ENCODE peak calls at places on chromosome 11, in nine cellular contexts. M, K, R, F, V, O, T, U and Z are unnamed samples. For H3K4me1, the result is how much of the 10 kb centered on the place peaks cover.

GRCh38 chr11:63871962-63872832 is 33.3 kb downstream of the MARK2 start:
- DNase-seq in R (peak), K (no peak), U (peak), F (peak), M (peak), V (peak), T (peak), O (peak), Z (no peak)

GRCh38 chr11:19380375-19380774 is 139.6 kb upstream of the E2F8 start:
- DNase-seq in V (no peak), O (no peak), K (no peak), R (no peak), T (peak), F (peak), M (peak), U (no peak), Z (no peak)

GRCh38 chr11:126607374-126607773 is 251.9 kb downstream of the ST3GAL4 start:
- DNase-seq in U (peak), R (no peak), K (peak), F (peak), V (no peak), O (peak), T (no peak), M (peak), Z (peak)

GRCh38 chr11:57637626-57638004 is 12.1 kb downstream of the YPEL4 start:
- DNase-seq in U (no peak), V (no peak), F (no peak), T (no peak), M (no peak), R (no peak), O (peak), K (no peak), Z (no peak)

GRCh38 chr11:118641463-118642019 is 34.1 kb downstream of the PHLDB1 start:
- DNase-seq in M (peak), K (no peak), O (no peak), V (no peak), F (no peak), T (no peak), R (no peak), U (peak), Z (no peak)

GRCh38 chr11:12639388-12639787 is 34.8 kb upstream of the TEAD1 start:
- DNase-seq in T (no peak), O (no peak), M (no peak), R (no peak), U (no peak), F (no peak), K (no peak), V (no peak), Z (no peak)

GRCh38 chr11:33557201-33557600 is 143.4 kb downstream of the C11orf91 start:
- DNase-seq in K (no peak), R (no peak), V (no peak), O (no peak), F (peak), U (no peak), T (peak), M (no peak), Z (no peak)

GRCh38 chr11:117199061-117199915 is at the start of gene TAGLN:
- DNase-seq in M (peak), U (peak), T (no peak), R (peak), F (peak), O (peak), K (peak), V (peak), Z (no peak)

GRCh38 chr11:60985991-60986915 is 14.8 kb downstream of the CD6 start:
- DNase-seq in V (peak), O (no peak), T (peak), R (no peak), F (peak), U (peak), M (peak), K (no peak), Z (peak)

GRCh38 chr11:10294289-10294953 is 402 bp upstream of the SBF2 start:
- DNase-seq in M (peak), K (no peak), U (peak), R (peak), T (peak), F (peak), V (peak), O (peak), Z (no peak)

GRCh38 chr11:6817668-6818067 is 18.2 kb upstream of the OR6A2 start:
- DNase-seq in O (no peak), U (no peak), V (no peak), T (no peak), M (no peak), K (no peak), F (no peak), R (no peak), Z (no peak)

GRCh38 chr11:57638005-57638760 is 11.5 kb downstream of the YPEL4 start:
- DNase-seq in F (peak), R (peak), O (peak), T (no peak), K (peak), U (peak), M (peak), V (peak), Z (no peak)

GRCh38 chr11:44742470-44742869 is 15.7 kb downstream of the TSPAN18 start:
- DNase-seq in F (no peak), R (no peak), U (no peak), O (no peak), M (no peak), T (no peak), K (no peak), V (no peak), Z (no peak)

GRCh38 chr11:44744160-44744559 is 17.4 kb downstream of the TSPAN18 start:
- DNase-seq in U (no peak), V (no peak), R (no peak), T (no peak), M (no peak), K (no peak), F (no peak), O (no peak), Z (no peak)

GRCh38 chr11:44741976-44742375 is 15.2 kb downstream of the TSPAN18 start:
- DNase-seq in U (no peak), K (no peak), O (no peak), T (no peak), R (no peak), M (no peak), F (no peak), V (no peak), Z (no peak)

GRCh38 chr11:44740967-44741366 is 14.2 kb downstream of the TSPAN18 start:
- DNase-seq in U (no peak), V (no peak), K (no peak), T (no peak), F (no peak), O (no peak), R (no peak), M (no peak), Z (no peak)

GRCh38 chr11:44743326-44743725 is 16.6 kb downstream of the TSPAN18 start:
- DNase-seq in T (no peak), M (no peak), U (no peak), O (no peak), R (no peak), F (no peak), V (no peak), K (no peak), Z (no peak)
- H3K27ac ChIP-seq in T (no peak), M (no peak), U (peak), O (no peak), R (peak), F (no peak), V (no peak), K (no peak), Z (no peak)

DNA sequence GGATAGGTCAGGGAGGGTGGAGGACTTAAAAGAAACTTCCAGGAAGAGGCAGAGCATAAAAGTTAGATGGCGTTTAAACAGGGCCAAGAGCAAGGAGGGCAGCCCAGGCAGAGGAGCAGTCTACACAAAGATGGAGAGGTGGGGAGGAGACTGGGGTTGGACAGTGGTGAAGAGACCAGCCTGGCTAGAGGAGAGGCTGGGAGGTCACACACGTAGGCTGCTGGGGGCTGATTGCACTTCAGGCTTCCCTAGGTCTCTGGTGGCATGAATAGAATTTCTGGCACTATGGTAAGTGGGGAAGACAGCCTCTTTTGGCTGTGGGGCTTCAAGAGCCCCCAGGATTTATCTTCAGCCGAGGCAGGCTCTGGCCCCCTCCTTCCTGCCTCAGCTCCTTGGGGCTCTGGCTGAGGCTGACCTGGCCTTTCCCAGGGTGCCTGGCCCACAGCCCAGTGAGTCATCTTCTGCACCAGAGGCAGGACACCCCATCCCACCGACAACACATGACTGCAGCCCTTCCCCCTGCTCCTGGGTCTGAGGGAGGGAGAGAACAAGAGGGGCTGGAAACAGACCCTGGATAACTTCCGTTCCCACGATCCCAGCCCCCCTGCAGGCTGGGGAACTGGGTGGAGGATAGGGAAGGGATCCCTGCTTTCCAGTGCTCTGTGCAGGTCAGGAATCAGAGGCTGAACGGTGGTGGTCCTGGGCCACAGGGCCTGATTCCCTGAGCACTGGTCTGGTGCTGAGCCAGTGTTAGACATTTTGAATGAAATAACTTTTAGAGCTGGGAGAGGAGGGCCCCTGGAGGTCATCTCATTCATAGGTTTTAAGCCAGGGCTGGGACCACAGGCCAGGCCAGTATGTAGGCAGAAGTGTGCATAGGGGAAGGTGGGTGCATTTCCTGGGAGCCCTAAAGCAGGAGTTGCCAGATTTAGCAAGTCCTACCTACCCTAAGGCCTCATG is 26.4 kb downstream of the ARHGEF17 start:
- DNase-seq in U (peak), R (peak), K (no peak), V (no peak), T (peak), M (peak), F (peak), O (peak), Z (no peak)
- H3K4me1 ChIP-seq in U (under half), R (half or more), K (half or more), V (half or more), T (under half), M (under half), F (half or more), O (under half), Z (under half)

DNA sequence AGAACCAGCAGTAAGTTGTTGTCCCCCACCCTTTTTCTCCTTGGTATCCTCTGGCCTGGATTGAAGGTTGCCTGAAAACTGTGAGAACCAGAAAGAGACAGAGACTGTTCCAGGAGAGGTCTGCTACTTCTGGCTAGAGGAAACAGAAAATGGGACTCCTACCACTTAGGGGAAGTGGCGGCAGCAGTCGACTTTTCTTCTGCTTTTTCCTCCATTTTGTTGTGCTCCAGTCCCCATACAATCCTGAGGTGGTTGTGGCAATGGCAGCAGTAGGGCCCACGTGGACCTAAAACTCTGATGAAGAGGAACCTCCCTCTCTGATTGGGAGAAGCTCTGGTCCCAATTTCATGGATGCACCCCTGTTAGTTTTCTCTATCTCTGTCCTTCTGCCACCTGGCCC is 76.0 kb upstream of the SORL1 start:
- DNase-seq in K (no peak), V (no peak), R (no peak), F (no peak), T (no peak), M (peak), O (no peak), U (no peak), Z (no peak)
- H3K27ac ChIP-seq in K (no peak), V (no peak), R (no peak), F (no peak), T (no peak), M (no peak), O (no peak), U (no peak), Z (no peak)

GRCh38 chr11:75423721-75424120 is 9.3 kb downstream of the KLHL35 start:
- DNase-seq in M (no peak), T (no peak), V (no peak), O (no peak), F (no peak), K (no peak), U (no peak), R (no peak), Z (no peak)
- H3K4me1 ChIP-seq in M (under half), T (under half), V (under half), O (under half), F (under half), K (under half), U (under half), R (under half), Z (under half)

DNA sequence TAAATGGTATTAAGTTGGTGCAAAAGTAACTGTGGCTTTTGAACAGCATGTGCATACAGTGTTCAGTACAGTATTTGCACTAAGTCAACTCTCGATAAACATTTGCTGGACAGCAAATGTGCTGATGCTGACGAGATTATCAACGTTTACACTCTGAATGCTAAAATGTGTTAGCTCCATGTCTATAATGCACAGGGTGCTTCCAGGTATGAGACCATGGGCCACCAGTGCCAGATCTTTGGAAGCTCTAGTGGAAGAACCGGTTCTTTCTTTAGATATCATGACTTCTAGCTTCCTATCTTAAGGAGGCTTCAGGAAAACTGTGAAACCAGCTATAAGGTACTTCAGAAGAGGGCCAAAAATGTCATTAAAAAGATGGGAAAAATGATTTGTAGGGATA is 17.2 kb downstream of the SNX19 start:
- DNase-seq in U (no peak), F (no peak), V (no peak), O (no peak), R (no peak), T (no peak), K (no peak), M (no peak), Z (no peak)
- H3K27ac ChIP-seq in U (peak), F (no peak), V (no peak), O (no peak), R (peak), T (no peak), K (no peak), M (no peak), Z (no peak)

GRCh38 chr11:47466701-47467250 is 17.8 kb upstream of the RAPSN start:
- DNase-seq in V (no peak), K (no peak), U (peak), O (peak), M (peak), T (peak), R (peak), F (peak), Z (no peak)

GRCh38 chr11:47461876-47462275 is 12.9 kb upstream of the RAPSN start:
- DNase-seq in R (no peak), T (no peak), F (no peak), M (no peak), O (no peak), K (no peak), V (no peak), U (no peak), Z (no peak)

GRCh38 chr11:47466201-47466600 is 17.3 kb upstream of the RAPSN start:
- DNase-seq in U (no peak), V (no peak), T (no peak), M (no peak), R (no peak), K (no peak), O (no peak), F (peak), Z (no peak)

GRCh38 chr11:47467372-47467771 is 18.4 kb upstream of the RAPSN start:
- DNase-seq in F (no peak), O (no peak), V (no peak), R (no peak), T (peak), U (peak), K (no peak), M (peak), Z (no peak)

GRCh38 chr11:47464479-47464878 is 15.5 kb upstream of the RAPSN start:
- DNase-seq in M (no peak), U (no peak), T (no peak), K (peak), V (no peak), O (no peak), F (peak), R (no peak), Z (no peak)
- H3K4me1 ChIP-seq in M (under half), U (under half), T (under half), K (under half), V (under half), O (under half), F (under half), R (half or more), Z (under half)

GRCh38 chr11:85540635-85541034 is 86.5 kb downstream of the DLG2 start:
- DNase-seq in M (no peak), K (no peak), F (no peak), R (no peak), U (no peak), V (no peak), T (no peak), O (peak), Z (no peak)
- H3K27ac ChIP-seq in M (no peak), K (no peak), F (no peak), R (peak), U (no peak), V (no peak), T (no peak), O (no peak), Z (no peak)